ENCODE peak calls at places on chromosomes 6 and 20, in ten cellular contexts. U is right cardiac atrium, Z is OCI-LY7, B is Karpas-422, A is gastrocnemius medialis, X is heart right ventricle, Y is astrocyte, C is cardiac muscle cell, F is A673, K is fibroblast of lung. V is an unnamed sample.

GRCh38 chr6:147135211-147135672 is 69.0 kb upstream of the STXBP5 start:
- DNase-seq in U (peak; percentile 11), Z (no peak), B (no peak), A (peak; percentile 11), X (no peak), Y (peak; percentile 81), C (peak; percentile 98), F (no peak), K (peak; percentile 82), V (no peak)

GRCh38 chr6:30685977-30686907 is at the start of gene PPP1R18:
- DNase-seq in U (peak; percentile 90), Z (peak; percentile 76), B (peak; percentile 92), A (peak; percentile 69), X (peak; percentile 90), Y (peak; percentile 10), C (peak; percentile 73), F (peak; percentile 72), K (no peak), V (peak; percentile 94)

GRCh38 chr6:117504478-117505144 is 22.1 kb downstream of the DCBLD1 start:
- DNase-seq in U (no peak), Z (no peak), B (no peak), A (no peak), X (no peak), Y (no peak), C (no peak), F (no peak), K (no peak), V (no peak)

GRCh38 chr6:6452002-6452401 is 131.5 kb upstream of the F13A1 start:
- DNase-seq in U (peak; percentile 38), Z (no peak), B (no peak), A (peak; percentile 16), X (peak; percentile 19), Y (no peak), C (no peak), F (no peak), K (no peak), V (no peak)

GRCh38 chr6:117605169-117605826 is 3.0 kb upstream of the GOPC start:
- DNase-seq in U (peak; percentile 14), Z (peak; percentile 78), B (peak; percentile 81), A (peak; percentile 22), X (peak; percentile 51), Y (peak; percentile 63), C (peak; percentile 86), F (peak; percentile 72), K (peak; percentile 76), V (no peak)

GRCh38 chr20:35462351-35462750 is 7.0 kb downstream of the CEP250 start:
- DNase-seq in U (no peak), Z (peak; percentile 78), B (peak; percentile 75), A (no peak), X (no peak), Y (no peak), C (no peak), F (no peak), K (no peak), V (no peak)

GRCh38 chr20:2752631-2753455 is 47.6 kb downstream of the CPXM1 start:
- DNase-seq in U (peak; percentile 44), Z (no peak), B (peak; percentile 91), A (no peak), X (no peak), Y (no peak), C (peak; percentile 57), F (peak; percentile 77), K (peak; percentile 14), V (no peak)

GRCh38 chr6:90458353-90459224 is 128.3 kb downstream of the MAP3K7 start:
- DNase-seq in U (no peak), Z (peak; percentile 67), B (peak; percentile 49), A (no peak), X (peak; percentile 7), Y (peak; percentile 42), C (peak; percentile 27), F (peak; percentile 17), K (peak; percentile 53), V (no peak)

GRCh38 chr6:37204014-37204751 is 34.2 kb downstream of the PIM1 start:
- DNase-seq in U (no peak), Z (no peak), B (no peak), A (peak; percentile 52), X (no peak), Y (peak; percentile 38), C (peak; percentile 71), F (no peak), K (peak; percentile 46), V (no peak)

GRCh38 chr6:96939019-96939805 is 14.7 kb downstream of the KLHL32 start:
- DNase-seq in U (no peak), Z (no peak), B (no peak), A (no peak), X (no peak), Y (peak; percentile 57), C (peak; percentile 54), F (peak; percentile 85), K (peak; percentile 67), V (no peak)

GRCh38 chr20:14036567-14036966 is 41.3 kb downstream of the MACROD2 start:
- DNase-seq in U (no peak), Z (no peak), B (no peak), A (no peak), X (no peak), Y (no peak), C (no peak), F (no peak), K (no peak), V (no peak)

GRCh38 chr6:18280084-18280483 is 15.8 kb upstream of the DEK start:
- DNase-seq in U (no peak), Z (no peak), B (peak; percentile 59), A (no peak), X (no peak), Y (peak; percentile 36), C (no peak), F (no peak), K (peak; percentile 38), V (no peak)

GRCh38 chr6:137487947-137488735 is 6.1 kb downstream of the OLIG3 start:
- DNase-seq in U (no peak), Z (no peak), B (no peak), A (no peak), X (no peak), Y (no peak), C (no peak), F (no peak), K (no peak), V (no peak)

GRCh38 chr20:37007898-37008649 is 56.6 kb upstream of the SAMHD1 start:
- DNase-seq in U (no peak), Z (peak; percentile 72), B (peak; percentile 79), A (no peak), X (no peak), Y (peak; percentile 20), C (peak; percentile 59), F (no peak), K (peak; percentile 36), V (no peak)

GRCh38 chr6:138455746-138456392 is 43.4 kb downstream of the NHSL1 start:
- DNase-seq in U (no peak), Z (peak; percentile 61), B (no peak), A (no peak), X (no peak), Y (peak; percentile 71), C (peak; percentile 11), F (peak; percentile 23), K (peak; percentile 75), V (no peak)

GRCh38 chr6:153588328-153588727 is 450.7 kb upstream of the OPRM1 start:
- DNase-seq in U (no peak), Z (no peak), B (no peak), A (no peak), X (no peak), Y (no peak), C (no peak), F (no peak), K (no peak), V (no peak)

DNA sequence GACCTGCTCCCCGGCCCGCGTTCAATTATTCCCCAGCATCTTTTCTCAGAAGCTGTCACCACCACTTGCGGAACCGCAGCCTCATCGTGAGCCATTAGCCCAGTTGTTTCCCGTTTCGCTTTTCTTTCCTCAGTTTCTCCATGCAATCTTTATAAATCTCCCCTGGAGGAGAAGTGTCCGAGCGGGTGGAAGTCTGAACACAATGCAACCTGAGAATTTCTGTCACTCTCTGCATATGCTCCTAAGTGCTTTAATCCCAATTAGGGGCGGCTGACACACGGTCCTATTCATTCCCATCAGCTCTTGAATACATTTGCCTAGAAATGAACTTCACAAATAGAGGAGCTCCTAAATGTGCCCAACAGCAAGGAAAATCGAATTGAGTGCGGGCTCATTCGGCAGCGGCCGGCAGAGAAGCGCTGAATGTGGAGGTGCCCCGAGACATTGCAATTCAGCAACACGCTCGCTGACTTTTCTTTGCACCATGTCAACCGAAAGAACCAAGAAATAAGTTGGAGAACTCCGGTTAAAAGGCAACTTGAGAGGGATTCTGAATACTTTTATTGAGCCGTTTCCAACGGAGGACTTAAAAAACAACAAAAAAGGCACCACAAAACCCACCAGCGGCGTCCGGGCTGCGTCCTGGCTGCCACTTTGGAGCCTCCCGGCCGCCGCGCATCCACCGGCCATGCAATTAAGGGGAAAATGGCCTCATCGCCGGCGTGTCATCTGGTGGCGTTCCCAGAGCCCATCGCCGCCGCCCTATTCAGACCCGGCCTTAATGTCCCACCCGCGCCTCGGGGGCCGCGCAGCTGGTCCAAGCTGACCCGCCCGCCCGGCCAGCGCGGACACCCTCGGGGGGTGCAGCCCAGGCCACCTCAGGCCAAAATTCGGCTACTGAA is 3.9 kb upstream of the PRDM13 start:
- DNase-seq in U (no peak), Z (no peak), B (no peak), A (no peak), X (no peak), Y (no peak), C (no peak), F (no peak), K (no peak), V (no peak)
- H3K4me3 ChIP-seq in U (peak overlapping the region; percentile 66), Z (no peak overlapping the region), B (no peak overlapping the region), A (peak overlapping the region; percentile 40), X (peak overlapping the region; percentile 37), Y (no peak overlapping the region), C (peak overlapping the region; percentile 16), F (no peak overlapping the region), K (peak overlapping the region; percentile 47), V (peak overlapping the region; percentile 63)

DNA sequence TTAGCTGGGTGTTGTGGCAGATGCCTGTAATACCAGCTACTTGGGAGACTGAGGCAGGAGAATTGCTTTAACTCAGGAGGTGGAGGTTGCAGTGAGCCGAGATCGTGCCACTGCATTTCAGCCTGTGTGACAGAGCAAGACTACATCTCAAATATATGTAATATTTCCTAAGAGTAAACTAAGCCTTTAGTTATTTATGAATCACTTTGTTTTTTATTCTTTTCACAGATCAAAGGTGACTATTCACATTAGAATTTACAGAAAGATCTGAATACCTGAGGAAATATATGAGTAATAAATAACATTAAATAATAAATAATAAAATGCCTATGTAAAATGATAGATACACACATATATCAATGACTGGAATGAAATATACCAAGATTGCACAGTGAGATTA is 630.8 kb upstream of the IMPG1 start:
- DNase-seq in U (no peak), Z (no peak), B (no peak), A (no peak), X (no peak), Y (no peak), C (no peak), F (no peak), K (no peak), V (no peak)
- H3K27ac ChIP-seq in U (no peak overlapping the region), Z (no peak overlapping the region), B (no peak overlapping the region), A (no peak overlapping the region), X (no peak overlapping the region), Y (no peak overlapping the region), C (no peak overlapping the region), F (no peak overlapping the region), K (no peak overlapping the region), V (no peak overlapping the region)

GRCh38 chr6:160161647-160161986 is 40.0 kb downstream of the SLC22A1 start:
- DNase-seq in U (no peak), Z (no peak), B (no peak), A (no peak), X (no peak), Y (no peak), C (no peak), F (no peak), K (no peak), V (no peak)
- H3K4me1 ChIP-seq in U (no peaks in the 10 kb centered on the region), Z (no peaks in the 10 kb centered on the region), B (no peaks in the 10 kb centered on the region), A (no peaks in the 10 kb centered on the region), X (no peaks in the 10 kb centered on the region), Y (no peaks in the 10 kb centered on the region), C (no peaks in the 10 kb centered on the region), F (no peaks in the 10 kb centered on the region), K (no peaks in the 10 kb centered on the region), V (no peaks in the 10 kb centered on the region)

GRCh38 chr6:17015551-17016381 is 86.1 kb upstream of the STMND1 start:
- DNase-seq in U (peak; percentile 51), Z (no peak), B (no peak), A (no peak), X (peak; percentile 9), Y (no peak), C (peak; percentile 68), F (no peak), K (peak; percentile 21), V (peak; percentile 64)
- H3K4me3 ChIP-seq in U (peak overlapping the region; percentile 34), Z (no peak overlapping the region), B (no peak overlapping the region), A (peak overlapping the region; percentile 49), X (peak overlapping the region; percentile 56), Y (peak overlapping the region; percentile 15), C (no peak overlapping the region), F (no peak overlapping the region), K (no peak overlapping the region), V (peak overlapping the region; percentile 70)